ENCODE peak calls at places on chromosomes 13 and 19, in four cellular contexts. K is K562, Q is GM12878, Y is HL-60. I is an unnamed sample.

GRCh38 chr13:89515948-89516347 is 1831.5 kb upstream of the MIR17HG start:
- DNase-seq in Y (no peak), Q (no peak), K (no peak), I (no peak)

GRCh38 chr19:54532528-54532927 is 29.9 kb downstream of the LAIR2 start:
- DNase-seq in K (no peak), Q (peak), Y (no peak), I (peak)

GRCh38 chr13:33263976-33264619 is 21.5 kb downstream of the STARD13 start:
- DNase-seq in Y (no peak), Q (no peak), K (no peak), I (no peak)

GRCh38 chr19:10797078-10797477 is 38.9 kb downstream of the TMED1 start:
- DNase-seq in Q (no peak), Y (no peak), K (no peak), I (no peak)

GRCh38 chr13:110869805-110870706 is 44.8 kb downstream of the ANKRD10 start:
- DNase-seq in Q (no peak), Y (peak), K (peak), I (no peak)

GRCh38 chr19:32104465-32105235 is 240.8 kb upstream of the ZNF507 start:
- DNase-seq in Q (no peak), K (no peak), Y (no peak), I (no peak)

GRCh38 chr13:112905990-112906641 is 62.9 kb upstream of the MCF2L start:
- DNase-seq in K (no peak), Y (no peak), Q (no peak), I (no peak)

GRCh38 chr19:55579766-55580621 is 654 bp downstream of the ZNF579 start:
- DNase-seq in K (peak), Q (no peak), Y (no peak), I (no peak)

GRCh38 chr13:27966641-27967202 is 2.4 kb downstream of the CDX2 start:
- DNase-seq in Y (no peak), K (no peak), Q (no peak), I (no peak)

GRCh38 chr19:45613926-45614725 is 12.1 kb upstream of the GPR4 start:
- DNase-seq in K (no peak), Y (peak), Q (peak), I (no peak)

GRCh38 chr19:17073869-17074627 is 1.2 kb downstream of the HAUS8 start:
- DNase-seq in Y (no peak), K (peak), Q (no peak), I (no peak)

GRCh38 chr13:54241719-54242118 is 1213.1 kb downstream of the OLFM4 start:
- DNase-seq in Y (no peak), Q (no peak), K (no peak), I (no peak)

GRCh38 chr13:40668335-40668734 is 1.9 kb upstream of the FOXO1 start:
- DNase-seq in K (peak), Q (no peak), Y (peak), I (peak)

GRCh38 chr13:32284927-32285632 is 30.1 kb downstream of the ZAR1L start:
- DNase-seq in Q (no peak), K (no peak), Y (no peak), I (no peak)

GRCh38 chr13:28611654-28612131 is 47.2 kb upstream of the POMP start:
- DNase-seq in Y (peak), Q (no peak), K (peak), I (no peak)

GRCh38 chr13:76969488-76970365 is 21.4 kb downstream of the ACOD1 start:
- DNase-seq in Q (no peak), Y (no peak), K (no peak), I (no peak)

GRCh38 chr13:113112893-113113845 is 7.6 kb downstream of the F7 start:
- DNase-seq in K (no peak), Y (no peak), Q (no peak), I (no peak)

GRCh38 chr13:66405908-66406802 is 824.0 kb downstream of the PCDH9 start:
- DNase-seq in K (no peak), Y (no peak), Q (no peak), I (no peak)

GRCh38 chr19:40367577-40368434 is 19.3 kb downstream of the PLD3 start:
- DNase-seq in Q (no peak), K (no peak), Y (no peak), I (no peak)

GRCh38 chr19:5298502-5298901 is 42.1 kb downstream of the PTPRS start:
- DNase-seq in K (no peak), Y (no peak), Q (no peak), I (no peak)

GRCh38 chr13:60047943-60048342 is 115.8 kb downstream of the DIAPH3 start:
- DNase-seq in Y (no peak), K (no peak), Q (no peak), I (no peak)

GRCh38 chr13:113997845-113998751 is 24.2 kb upstream of the C13orf46 start:
- DNase-seq in Q (no peak), Y (no peak), K (no peak), I (no peak)

GRCh38 chr13:112175162-112176075 is 108.5 kb downstream of the SOX1 start:
- DNase-seq in K (no peak), Q (no peak), Y (peak), I (no peak)

GRCh38 chr13:89750371-89750770 is 1597.1 kb upstream of the MIR17HG start:
- DNase-seq in Y (no peak), K (no peak), Q (no peak), I (no peak)

GRCh38 chr13:88086577-88086976 is 415.4 kb downstream of the SLITRK5 start:
- DNase-seq in Y (no peak), Q (no peak), K (no peak), I (no peak)

DNA sequence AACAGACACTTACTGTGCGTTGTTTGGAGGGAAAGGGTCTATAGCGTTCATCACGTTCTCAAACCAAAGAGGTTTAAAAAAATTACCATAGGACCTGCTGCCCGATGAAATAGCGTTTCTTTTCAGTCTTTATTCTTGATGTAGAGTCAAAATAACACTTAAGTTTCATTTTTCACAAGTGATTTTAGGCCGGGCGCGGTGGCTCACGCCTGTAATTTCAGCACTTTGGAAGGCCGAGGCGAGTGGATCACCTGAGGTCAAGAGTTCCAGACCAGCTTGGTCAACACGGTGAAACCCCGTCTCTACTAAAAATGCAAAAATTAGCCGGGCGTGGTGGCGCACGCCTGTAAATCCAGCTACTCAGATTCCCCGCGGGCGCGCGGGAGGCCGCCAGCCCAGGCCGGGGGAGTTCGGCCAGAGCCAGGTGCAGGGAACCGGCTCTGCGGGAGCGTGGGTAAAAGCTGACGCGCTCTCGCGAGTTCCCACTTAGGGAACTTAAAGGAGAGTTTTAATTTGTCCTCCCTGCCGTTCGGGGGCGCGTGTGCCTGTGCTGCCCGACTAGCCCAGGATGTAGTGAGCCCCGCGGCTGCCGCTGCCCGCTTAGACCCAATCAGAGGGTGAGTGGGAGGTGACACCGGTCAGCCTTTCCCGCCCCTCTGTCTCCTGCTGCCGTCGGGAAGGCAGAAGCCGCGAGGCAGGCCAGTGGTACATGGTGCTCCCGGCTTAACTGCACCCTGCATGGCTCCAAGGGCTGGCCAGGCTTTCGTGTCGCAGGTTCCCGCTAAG is 35.8 kb upstream of the NEK3 start:
- DNase-seq in K (no peak), Y (peak), Q (no peak), I (peak)
- TF ChIP-seq SPI1 in K (no peak), Y (no peak), Q (no peak), I (no peak)

GRCh38 chr13:93262729-93263128 is 36.1 kb downstream of the GPC6 start:
- DNase-seq in Q (no peak), K (no peak), Y (no peak), I (no peak)
- TF ChIP-seq SPI1 in Q (no peak), K (no peak), Y (no peak), I (no peak)

DNA sequence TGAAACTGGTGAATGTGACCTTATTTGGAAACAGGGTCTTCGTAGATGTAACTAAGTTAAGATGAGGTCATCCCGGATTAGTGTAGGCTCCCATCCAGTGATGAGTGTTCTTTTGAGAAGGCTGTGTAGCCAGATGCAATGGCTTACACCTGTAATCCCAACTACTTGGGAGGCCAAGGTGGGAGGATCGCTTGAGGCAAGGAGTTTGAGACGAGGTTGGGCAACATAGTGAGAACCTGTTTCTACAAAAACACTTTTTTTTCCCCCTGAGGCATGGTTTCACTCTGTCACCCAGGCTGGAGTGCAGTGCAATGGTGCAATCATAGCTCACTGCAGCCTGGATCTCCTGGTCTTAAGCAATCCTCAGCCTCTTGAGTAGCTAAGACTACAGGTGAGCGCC is 36.4 kb downstream of the FBN3 start:
- DNase-seq in K (no peak), Y (no peak), Q (no peak), I (no peak)
- TF ChIP-seq SPI1 in K (no peak), Y (no peak), Q (no peak), I (no peak)

DNA sequence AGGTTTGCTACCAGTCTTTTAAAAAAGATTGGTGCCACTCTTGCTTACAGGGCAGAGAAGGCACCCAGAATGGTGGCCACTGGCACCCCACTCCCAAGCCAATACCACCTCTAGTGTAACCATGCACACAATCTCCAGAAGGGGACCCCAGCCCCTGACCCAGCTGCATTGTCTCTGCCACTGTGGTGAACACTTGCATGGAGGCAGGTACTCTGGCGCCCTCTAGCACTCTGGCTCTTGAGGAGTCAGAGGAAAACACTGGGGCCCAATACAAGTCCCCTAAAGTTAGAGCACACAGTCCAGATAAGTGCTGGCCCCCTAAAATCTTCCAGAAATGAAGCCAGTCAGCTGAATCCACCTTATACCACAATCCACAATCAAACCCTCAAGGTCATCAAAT is 6.0 kb downstream of the ERVV-1 start:
- DNase-seq in K (peak), Q (no peak), Y (peak), I (no peak)
- TF ChIP-seq SPI1 in K (no peak), Q (no peak), Y (no peak), I (no peak)

DNA sequence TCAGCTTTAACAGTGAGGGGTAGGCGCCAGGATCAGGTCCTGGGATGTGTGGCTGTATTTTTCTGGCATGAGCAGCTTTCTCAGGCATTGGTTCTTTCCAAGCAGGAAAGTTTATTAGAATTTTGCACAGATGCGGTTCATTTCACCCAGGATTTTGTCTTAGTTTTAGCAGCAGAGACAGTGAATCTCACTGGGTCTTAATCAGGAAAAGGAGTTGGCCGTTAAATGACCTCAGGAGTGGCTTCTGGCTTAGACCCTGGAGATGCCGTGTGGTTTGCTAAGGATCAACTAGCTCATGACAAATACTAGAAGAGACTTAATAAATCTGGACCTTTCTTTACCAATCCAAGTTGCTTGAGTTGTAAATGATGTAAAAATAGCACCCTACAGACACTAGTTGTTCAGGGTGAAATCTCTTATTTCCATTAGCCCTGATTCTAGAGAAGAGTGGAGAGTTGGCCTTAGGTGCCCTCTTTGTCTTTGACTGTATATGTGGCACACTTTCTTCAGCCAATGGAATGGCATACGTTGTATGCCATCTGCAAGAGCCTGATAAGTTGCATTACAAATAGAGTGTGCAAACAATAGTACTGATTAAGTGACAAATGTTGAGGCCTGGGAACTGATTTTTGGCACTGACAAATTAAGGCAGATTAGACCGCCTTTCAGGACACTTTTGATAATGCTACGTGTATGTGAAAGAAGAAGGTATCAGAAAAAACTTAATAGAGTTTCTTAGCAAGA is 34.0 kb downstream of the LRCH1 start:
- DNase-seq in K (no peak), Q (no peak), Y (no peak), I (no peak)
- TF ChIP-seq SPI1 in K (no peak), Q (no peak), Y (no peak), I (no peak)

GRCh38 chr13:45770886-45771285 is 68.8 kb downstream of the CBY2 start:
- DNase-seq in Q (no peak), Y (no peak), K (no peak), I (no peak)
- TF ChIP-seq SPI1 in Q (no peak), Y (no peak), K (no peak), I (no peak)

I was measured in GM12891.